ENCODE peak calls at places on chromosome 22, in five cellular contexts. One of them, this sample, is unnamed.

GRCh38 chr22:44037519-44038370 is 13.6 kb downstream of the PARVB start:
- DNase-seq in activated CD4-positive, alpha-beta T cell treated with anti-CD3 and anti-CD28 coated beads for 4 hours: no peak
- DNase-seq in tibial artery: peak
- DNase-seq in MM.1S: no peak
- DNase-seq in left lobe of liver: no peak
- DNase-seq in this sample: no peak

GRCh38 chr22:24977370-24978230 is 25.1 kb downstream of the KIAA1671 start:
- DNase-seq in activated CD4-positive, alpha-beta T cell treated with anti-CD3 and anti-CD28 coated beads for 4 hours: no peak
- DNase-seq in tibial artery: peak
- DNase-seq in MM.1S: no peak
- DNase-seq in left lobe of liver: peak
- DNase-seq in this sample: no peak

GRCh38 chr22:28208797-28209196 is 289.7 kb upstream of the PITPNB start:
- DNase-seq in activated CD4-positive, alpha-beta T cell treated with anti-CD3 and anti-CD28 coated beads for 4 hours: no peak
- DNase-seq in tibial artery: no peak
- DNase-seq in MM.1S: no peak
- DNase-seq in left lobe of liver: no peak
- DNase-seq in this sample: no peak

GRCh38 chr22:46165975-46166374 is 15.6 kb downstream of the PPARA start:
- DNase-seq in activated CD4-positive, alpha-beta T cell treated with anti-CD3 and anti-CD28 coated beads for 4 hours: no peak
- DNase-seq in tibial artery: no peak
- DNase-seq in MM.1S: no peak
- DNase-seq in left lobe of liver: no peak
- DNase-seq in this sample: no peak

GRCh38 chr22:47629273-47629711 is 866.8 kb downstream of the TBC1D22A start:
- DNase-seq in activated CD4-positive, alpha-beta T cell treated with anti-CD3 and anti-CD28 coated beads for 4 hours: no peak
- DNase-seq in tibial artery: no peak
- DNase-seq in MM.1S: no peak
- DNase-seq in left lobe of liver: peak
- DNase-seq in this sample: no peak

GRCh38 chr22:49267996-49268395 is 559.7 kb downstream of the BRD1 start:
- DNase-seq in activated CD4-positive, alpha-beta T cell treated with anti-CD3 and anti-CD28 coated beads for 4 hours: no peak
- DNase-seq in tibial artery: peak
- DNase-seq in MM.1S: no peak
- DNase-seq in left lobe of liver: no peak
- DNase-seq in this sample: no peak

GRCh38 chr22:24450600-24450999 is 23.2 kb downstream of the ADORA2A start:
- DNase-seq in activated CD4-positive, alpha-beta T cell treated with anti-CD3 and anti-CD28 coated beads for 4 hours: no peak
- DNase-seq in tibial artery: no peak
- DNase-seq in MM.1S: no peak
- DNase-seq in left lobe of liver: no peak
- DNase-seq in this sample: no peak

GRCh38 chr22:37218771-37219411 is 6.6 kb upstream of the SSTR3 start:
- DNase-seq in activated CD4-positive, alpha-beta T cell treated with anti-CD3 and anti-CD28 coated beads for 4 hours: peak
- DNase-seq in tibial artery: no peak
- DNase-seq in MM.1S: peak
- DNase-seq in left lobe of liver: no peak
- DNase-seq in this sample: peak

GRCh38 chr22:21028277-21029251 is 3.8 kb downstream of the SLC7A4 start:
- DNase-seq in activated CD4-positive, alpha-beta T cell treated with anti-CD3 and anti-CD28 coated beads for 4 hours: no peak
- DNase-seq in tibial artery: no peak
- DNase-seq in MM.1S: no peak
- DNase-seq in left lobe of liver: no peak
- DNase-seq in this sample: no peak

GRCh38 chr22:32204211-32204855 is 540 bp downstream of the RFPL2 start:
- DNase-seq in activated CD4-positive, alpha-beta T cell treated with anti-CD3 and anti-CD28 coated beads for 4 hours: no peak
- DNase-seq in tibial artery: no peak
- DNase-seq in MM.1S: no peak
- DNase-seq in left lobe of liver: peak
- DNase-seq in this sample: no peak

GRCh38 chr22:31537019-31537535 is 40.7 kb downstream of the SFI1 start:
- DNase-seq in activated CD4-positive, alpha-beta T cell treated with anti-CD3 and anti-CD28 coated beads for 4 hours: no peak
- DNase-seq in tibial artery: no peak
- DNase-seq in MM.1S: no peak
- DNase-seq in left lobe of liver: no peak
- DNase-seq in this sample: no peak